ENCODE peak calls at places on chromosomes 1 and 21, in eight cellular contexts. F, L, I, D, N, E, Z and C are unnamed samples.

GRCh38 chr1:156584813-156585212 is 5.3 kb downstream of the TTC24 start:
- DNase-seq in I (no peak), Z (no peak), D (no peak), F (no peak), E (no peak), N (peak; percentile 39), L (no peak), C (no peak)

GRCh38 chr1:207140536-207140935 is 36.5 kb downstream of the C4BPA start:
- DNase-seq in L (no peak), I (no peak), D (no peak), F (no peak), N (no peak), Z (no peak), E (no peak), C (no peak)

GRCh38 chr1:91617242-91617837 is 116.7 kb downstream of the CDC7 start:
- DNase-seq in L (no peak), E (peak; percentile 72), Z (peak; percentile 56), D (peak; percentile 52), F (no peak), N (peak; percentile 21), I (peak; percentile 54), C (peak; percentile 82)

GRCh38 chr1:245810789-245811337 is 656.1 kb downstream of the KIF26B start:
- DNase-seq in Z (no peak), N (no peak), D (no peak), L (no peak), E (no peak), F (no peak), I (no peak), C (no peak)

GRCh38 chr1:166145496-166145895 is 21.3 kb downstream of the FAM78B start:
- DNase-seq in I (no peak), D (no peak), L (no peak), F (no peak), N (no peak), E (no peak), Z (no peak), C (no peak)

GRCh38 chr1:31736675-31737074 is 27.5 kb downstream of the ADGRB2 start:
- DNase-seq in N (no peak), Z (no peak), F (no peak), I (no peak), L (no peak), D (peak; percentile 53), E (no peak), C (no peak)

GRCh38 chr1:17010601-17011438 is 908 bp downstream of the ATP13A2 start:
- DNase-seq in Z (peak; percentile 56), N (no peak), D (peak; percentile 62), I (peak; percentile 67), L (no peak), E (peak; percentile 77), F (peak; percentile 55), C (peak; percentile 71)

GRCh38 chr1:61274979-61275378 is 192.6 kb downstream of the NFIA start:
- DNase-seq in F (no peak), L (no peak), D (no peak), N (no peak), I (no peak), Z (no peak), E (no peak), C (no peak)

GRCh38 chr21:19507682-19508260 is 1104.2 kb upstream of the TMPRSS15 start:
- DNase-seq in L (peak; percentile 18), F (no peak), I (no peak), D (no peak), N (peak; percentile 28), E (no peak), Z (no peak), C (no peak)

GRCh38 chr1:216750031-216750627 is 26.9 kb upstream of the ESRRG start:
- DNase-seq in L (peak; percentile 66), E (no peak), I (peak; percentile 15), Z (no peak), F (no peak), N (peak; percentile 82), D (peak; percentile 48), C (no peak)

DNA sequence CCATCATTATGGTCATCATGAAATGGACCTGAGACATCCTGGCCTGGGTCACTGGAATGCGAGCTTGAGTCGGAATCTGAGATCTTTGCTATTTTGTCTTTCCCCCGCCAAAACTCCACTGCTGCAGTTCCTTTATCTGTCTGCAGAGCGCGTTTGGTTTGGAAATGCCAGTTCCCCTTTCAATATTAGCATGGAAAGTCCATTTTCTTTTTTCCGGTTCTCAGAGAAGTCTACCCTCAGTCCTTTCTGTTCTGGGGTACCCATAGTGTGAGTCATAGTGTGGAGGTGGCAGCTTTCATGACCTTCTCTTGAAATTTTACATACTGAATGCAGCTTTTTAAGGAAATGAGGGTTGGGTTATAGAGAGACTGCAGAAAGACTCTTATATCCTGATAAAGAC is 14.6 kb downstream of the CACNA1E start:
- DNase-seq in D (no peak), E (no peak), Z (no peak), F (no peak), L (no peak), I (no peak), N (no peak), C (no peak)
- TF ChIP-seq CTCF in D (no peak), E (no peak), Z (no peak), F (no peak), L (no peak), I (no peak), N (no peak), C (no peak)

DNA sequence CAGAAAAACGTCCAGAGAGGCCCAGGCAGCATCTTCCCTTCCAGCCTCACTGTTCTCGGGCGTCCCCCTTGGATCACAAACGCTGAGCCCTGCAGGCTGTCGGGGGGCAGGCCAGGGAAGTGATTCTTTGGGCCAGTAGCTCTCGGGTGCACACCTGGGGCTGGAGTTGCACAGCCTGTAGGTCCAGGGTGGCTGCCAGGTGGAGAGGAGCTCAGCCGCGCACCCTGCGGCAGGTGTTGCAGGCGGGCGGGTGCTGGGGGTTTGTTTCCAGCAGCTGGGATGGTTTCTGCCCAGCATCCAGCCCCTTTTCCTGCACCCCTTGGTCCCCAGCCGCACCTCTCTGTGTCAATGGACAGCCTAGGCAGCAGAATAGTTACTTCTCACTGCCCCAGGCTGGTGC is 15.7 kb downstream of the PRDM16 start:
- DNase-seq in Z (no peak), F (no peak), L (no peak), I (no peak), N (no peak), E (no peak), D (no peak), C (no peak)
- H3K27me3 ChIP-seq in Z (no peaks in the 10 kb centered on the region), F (no peaks in the 10 kb centered on the region), L (peaks cover 89% of the 10 kb centered on the region), I (no peaks in the 10 kb centered on the region), N (no peaks in the 10 kb centered on the region), E (peaks cover 1% of the 10 kb centered on the region), D (no peaks in the 10 kb centered on the region), C (peaks cover 9% of the 10 kb centered on the region)

DNA sequence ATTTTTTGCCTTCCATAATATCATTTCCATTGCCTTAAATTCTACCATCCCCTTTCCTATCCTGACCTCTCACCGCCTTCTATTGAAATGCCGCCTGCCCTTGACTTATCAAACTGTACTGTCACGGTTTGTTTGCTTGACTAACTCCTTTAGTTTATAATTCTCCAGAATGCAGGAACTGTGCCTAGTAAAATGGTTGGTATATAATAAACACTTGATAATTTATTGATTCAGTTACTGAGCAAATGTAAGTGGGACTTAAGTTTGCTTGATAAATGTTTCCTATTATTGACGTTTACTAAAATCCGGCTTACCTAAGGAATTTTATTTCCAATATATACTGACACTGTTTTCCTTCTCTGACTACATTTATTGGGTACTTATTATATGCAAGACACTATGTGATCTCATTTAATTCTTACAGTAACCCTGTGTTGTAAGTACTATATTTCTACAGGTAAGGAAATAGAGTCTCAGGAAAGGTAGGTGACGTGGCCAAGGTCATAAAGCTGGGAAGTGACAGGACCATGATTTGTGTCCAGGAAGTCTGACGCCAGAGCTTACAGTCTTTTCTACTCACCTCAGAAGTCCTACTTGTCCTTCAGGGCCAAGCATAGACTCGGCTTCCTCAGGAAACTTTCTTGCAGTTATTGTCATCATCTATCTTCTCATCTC is 35.7 kb downstream of the DPT start:
- DNase-seq in F (no peak), N (no peak), L (no peak), I (no peak), E (no peak), Z (no peak), D (peak; percentile 79), C (no peak)
- H3K27ac ChIP-seq in F (no peak overlapping the region), N (no peak overlapping the region), L (no peak overlapping the region), I (no peak overlapping the region), E (no peak overlapping the region), Z (no peak overlapping the region), D (peak overlapping the region; percentile 52), C (no peak overlapping the region)

DNA sequence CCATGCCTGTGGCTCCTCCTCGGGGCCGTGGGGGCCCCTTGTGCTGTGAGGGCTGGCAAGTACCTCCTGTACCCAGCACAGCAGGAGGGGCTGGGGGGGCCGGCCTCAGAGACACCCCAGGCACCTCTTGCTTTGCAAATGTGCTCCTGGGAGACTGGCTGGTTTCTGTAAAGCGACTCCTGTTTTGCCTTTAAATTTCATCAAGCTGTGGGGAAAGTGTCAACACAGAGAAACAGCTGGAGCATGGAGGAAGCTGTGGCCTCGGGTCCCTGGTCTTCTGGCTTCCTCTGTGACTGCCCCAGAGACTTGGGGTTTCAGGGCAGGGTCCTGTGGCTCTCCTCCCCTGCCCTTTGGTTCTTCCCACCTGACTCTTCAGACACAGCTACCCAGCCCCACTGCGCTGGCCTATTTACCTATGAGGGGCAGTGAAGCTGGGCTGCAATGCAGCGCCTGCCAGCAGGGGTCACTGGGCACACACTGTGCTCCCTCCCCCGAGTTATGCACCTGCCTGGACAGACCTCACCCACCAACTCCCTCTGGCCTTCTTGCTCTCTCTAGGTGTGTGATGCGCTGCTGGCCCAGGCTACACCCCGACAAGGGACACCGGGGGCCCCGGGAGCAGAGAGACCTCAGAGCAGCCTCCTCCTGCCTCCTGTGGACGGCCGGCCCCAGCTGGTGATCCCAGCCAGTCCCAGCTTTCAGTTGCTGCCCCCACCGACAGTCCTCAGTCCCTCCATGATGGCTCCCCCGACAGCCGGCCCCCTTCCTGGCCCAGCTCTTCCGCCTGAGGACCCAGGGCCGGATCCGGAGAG is 17.6 kb upstream of the PEX10 start:
- DNase-seq in I (no peak), F (no peak), L (no peak), N (no peak), D (no peak), E (no peak), Z (no peak), C (no peak)
- TF ChIP-seq CTCF in I (peak; percentile 10), F (no peak), L (peak; percentile 37), N (peak; percentile 27), D (peak; percentile 31), E (no peak), Z (no peak), C (no peak)

DNA sequence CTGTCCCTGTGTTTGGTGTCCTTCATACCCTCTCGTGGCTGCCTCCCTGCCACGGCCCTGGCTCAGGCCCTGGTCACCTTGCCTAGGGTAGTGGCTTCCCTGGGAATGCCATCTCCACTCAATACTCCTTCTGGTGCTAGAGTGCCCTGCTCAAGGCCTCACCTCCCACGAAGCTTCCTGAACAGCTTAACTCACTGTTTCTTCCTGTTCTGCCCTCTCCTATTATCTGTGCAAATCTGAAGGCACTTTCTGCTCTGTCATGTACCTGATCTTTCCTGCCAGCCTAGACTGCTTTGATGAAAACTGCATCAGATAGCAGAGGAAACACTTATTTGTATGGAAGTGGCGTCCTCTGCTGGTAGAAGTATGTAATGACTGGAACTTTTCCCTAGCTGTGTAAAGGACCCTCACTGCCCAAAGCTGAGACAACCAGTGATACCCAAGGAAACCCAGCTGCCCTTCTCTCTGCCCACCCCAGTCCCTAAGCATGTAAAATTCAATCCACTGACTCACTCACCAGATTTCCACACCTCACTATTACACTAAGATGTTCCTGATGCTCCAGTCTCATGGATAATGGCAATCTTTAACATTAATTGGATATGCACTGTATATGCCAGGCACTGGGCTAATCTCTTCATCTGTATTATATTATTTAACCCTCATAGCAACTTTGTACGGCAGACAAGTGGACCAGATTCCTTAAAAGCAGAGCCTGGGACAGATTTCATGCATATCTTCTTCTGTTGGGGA is 36.2 kb upstream of the BTG2 start:
- DNase-seq in L (peak; percentile 93), Z (peak; percentile 17), I (no peak), N (peak; percentile 85), F (no peak), E (no peak), D (peak; percentile 72), C (no peak)
- H3K27me3 ChIP-seq in L (no peaks in the 10 kb centered on the region), Z (no peaks in the 10 kb centered on the region), I (no peaks in the 10 kb centered on the region), N (no peaks in the 10 kb centered on the region), F (no peaks in the 10 kb centered on the region), E (no peaks in the 10 kb centered on the region), D (no peaks in the 10 kb centered on the region), C (no peaks in the 10 kb centered on the region)

GRCh38 chr1:211133393-211133840 is 531 bp downstream of the KCNH1 start:
- DNase-seq in I (no peak), Z (peak; percentile 15), D (no peak), E (no peak), N (peak; percentile 38), F (no peak), L (no peak), C (peak; percentile 21)
- H3K27ac ChIP-seq in I (no peak overlapping the region), Z (no peak overlapping the region), D (no peak overlapping the region), E (no peak overlapping the region), N (no peak overlapping the region), F (no peak overlapping the region), L (no peak overlapping the region), C (no peak overlapping the region)